ENCODE peak calls at places on chromosomes 3 and 15, in eight cellular contexts. B is uterus, W is left ventricle myocardium inferior, M is neuronal stem cell, P is sigmoid colon, O is ovary, Q is pancreas, D is tibial artery. L is an unnamed sample.

GRCh38 chr3:174548841-174549623 is 310.1 kb upstream of the NAALADL2 start:
- DNase-seq in B (no peak), O (no peak), D (no peak), M (no peak), P (no peak), W (no peak), Q (no peak), L (no peak)

GRCh38 chr3:123884258-123884831 is at the start of gene MYLK:
- DNase-seq in B (peak; percentile 85), D (peak; percentile 91), Q (peak; percentile 83), W (peak; percentile 73), P (peak; percentile 88), O (peak; percentile 64), M (peak; percentile 92), L (peak; percentile 74)

GRCh38 chr3:135539351-135539750 is 426.2 kb upstream of the PPP2R3A start:
- DNase-seq in O (no peak), D (no peak), Q (no peak), M (no peak), P (no peak), W (no peak), B (no peak), L (no peak)

GRCh38 chr3:146189519-146190173 is 28.7 kb upstream of the PLOD2 start:
- DNase-seq in M (peak; percentile 41), P (peak; percentile 63), Q (no peak), W (no peak), O (no peak), B (peak; percentile 25), D (no peak), L (no peak)

GRCh38 chr15:33243869-33244268 is 49.4 kb upstream of the FMN1 start:
- DNase-seq in O (no peak), Q (no peak), P (no peak), B (no peak), M (no peak), W (no peak), D (no peak), L (no peak)

GRCh38 chr15:65796610-65797012 is 4.5 kb upstream of the DENND4A start:
- DNase-seq in O (no peak), Q (no peak), P (no peak), M (no peak), D (no peak), W (no peak), B (no peak), L (no peak)

GRCh38 chr3:107450254-107450653 is 72.5 kb upstream of the BBX start:
- DNase-seq in B (no peak), O (no peak), W (no peak), M (no peak), D (no peak), P (no peak), Q (no peak), L (no peak)

GRCh38 chr15:100720406-100720967 is 118.1 kb downstream of the ASB7 start:
- DNase-seq in D (no peak), O (no peak), Q (no peak), B (no peak), M (no peak), P (no peak), W (no peak), L (no peak)

GRCh38 chr15:85125056-85125661 is 143.5 kb downstream of the PDE8A start:
- DNase-seq in B (no peak), P (no peak), D (no peak), O (no peak), W (no peak), M (no peak), Q (no peak), L (no peak)

GRCh38 chr3:27559835-27560234 is 75.7 kb upstream of the SLC4A7 start:
- DNase-seq in D (peak; percentile 74), B (peak; percentile 53), M (no peak), O (no peak), P (peak; percentile 77), Q (no peak), W (peak; percentile 33), L (peak; percentile 31)

GRCh38 chr15:69593488-69593887 is 140.9 kb downstream of the RPLP1 start:
- DNase-seq in W (no peak), B (no peak), P (no peak), D (no peak), O (no peak), Q (no peak), M (no peak), L (no peak)

GRCh38 chr3:112128843-112129727 is 4.0 kb downstream of the GCSAM start:
- DNase-seq in D (no peak), B (no peak), O (no peak), P (no peak), M (no peak), W (no peak), Q (no peak), L (no peak)

GRCh38 chr3:197713477-197713822 is 23.3 kb downstream of the RUBCN start:
- DNase-seq in M (no peak), B (no peak), P (no peak), W (no peak), O (no peak), Q (no peak), D (no peak), L (no peak)
- H3K4me3 ChIP-seq in M (no peak overlapping the region), B (no peak overlapping the region), P (no peak overlapping the region), W (peak overlapping the region; percentile 61), O (no peak overlapping the region), Q (no peak overlapping the region), D (no peak overlapping the region), L (no peak overlapping the region)

DNA sequence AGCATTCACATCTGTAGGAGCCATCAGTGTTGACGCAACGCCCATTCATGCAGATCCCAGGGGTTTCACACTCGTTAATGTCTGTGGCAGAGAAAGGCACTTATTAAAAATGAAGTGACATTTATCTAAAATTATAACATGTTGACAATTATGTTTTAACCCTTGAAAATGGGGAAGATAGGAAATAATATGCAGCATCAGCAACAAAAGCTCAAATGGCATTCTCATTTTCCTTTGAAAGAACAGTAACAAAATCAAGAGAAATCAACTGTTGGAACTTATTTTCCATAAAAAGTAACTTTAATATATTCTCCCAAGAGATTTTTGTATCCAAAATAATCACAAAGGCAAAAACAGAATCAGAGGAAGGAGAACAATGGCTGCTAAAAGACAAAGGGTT is 140.4 kb downstream of the FBN1 start:
- DNase-seq in O (no peak), B (no peak), Q (no peak), M (no peak), W (no peak), D (no peak), P (no peak), L (no peak)
- H3K27ac ChIP-seq in O (no peak overlapping the region), B (no peak overlapping the region), Q (no peak overlapping the region), M (no peak overlapping the region), W (no peak overlapping the region), D (no peak overlapping the region), P (no peak overlapping the region), L (no peak overlapping the region)

GRCh38 chr3:73419179-73419803 is 205.4 kb downstream of the PDZRN3 start:
- DNase-seq in W (no peak), M (no peak), P (no peak), B (no peak), D (no peak), O (no peak), Q (no peak), L (no peak)

GRCh38 chr3:73418636-73419035 is 206.1 kb downstream of the PDZRN3 start:
- DNase-seq in W (no peak), O (no peak), B (no peak), Q (no peak), D (no peak), P (no peak), M (no peak), L (no peak)

GRCh38 chr3:73419993-73420392 is 204.7 kb downstream of the PDZRN3 start:
- DNase-seq in M (no peak), D (no peak), B (no peak), Q (no peak), P (no peak), W (no peak), O (no peak), L (no peak)

GRCh38 chr3:73423133-73423532 is 201.6 kb downstream of the PDZRN3 start:
- DNase-seq in M (no peak), W (no peak), Q (no peak), O (no peak), P (peak; percentile 19), D (no peak), B (no peak), L (no peak)

GRCh38 chr3:73422556-73422955 is 202.2 kb downstream of the PDZRN3 start:
- DNase-seq in B (peak; percentile 78), M (no peak), O (no peak), W (no peak), P (no peak), D (no peak), Q (no peak), L (no peak)
- H3K4me3 ChIP-seq in B (no peak overlapping the region), M (no peak overlapping the region), O (no peak overlapping the region), W (no peak overlapping the region), P (no peak overlapping the region), D (no peak overlapping the region), Q (no peak overlapping the region), L (no peak overlapping the region)

GRCh38 chr3:101898062-101898461 is 48.7 kb downstream of the NFKBIZ start:
- DNase-seq in O (no peak), M (no peak), B (no peak), P (no peak), D (no peak), Q (no peak), W (no peak), L (no peak)
- H3K27ac ChIP-seq in O (no peak overlapping the region), M (no peak overlapping the region), B (no peak overlapping the region), P (no peak overlapping the region), D (no peak overlapping the region), Q (no peak overlapping the region), W (no peak overlapping the region), L (no peak overlapping the region)

GRCh38 chr3:58433400-58434169 is at the start of gene PDHB:
- DNase-seq in P (peak; percentile 97), B (peak; percentile 89), O (peak; percentile 94), Q (peak; percentile 96), D (peak; percentile 94), W (peak; percentile 92), M (peak; percentile 91), L (peak; percentile 90)

GRCh38 chr3:58434990-58435389 is 1.4 kb upstream of the PDHB start:
- DNase-seq in O (no peak), Q (no peak), D (no peak), B (no peak), M (peak; percentile 82), W (no peak), P (no peak), L (no peak)

GRCh38 chr3:58434170-58434507 is 507 bp upstream of the PDHB start:
- DNase-seq in O (no peak), D (no peak), W (no peak), B (no peak), Q (no peak), M (no peak), P (no peak), L (no peak)

GRCh38 chr3:58432905-58433304 is 727 bp downstream of the PDHB start:
- DNase-seq in W (no peak), B (no peak), D (no peak), P (no peak), Q (no peak), M (no peak), O (no peak), L (no peak)

DNA sequence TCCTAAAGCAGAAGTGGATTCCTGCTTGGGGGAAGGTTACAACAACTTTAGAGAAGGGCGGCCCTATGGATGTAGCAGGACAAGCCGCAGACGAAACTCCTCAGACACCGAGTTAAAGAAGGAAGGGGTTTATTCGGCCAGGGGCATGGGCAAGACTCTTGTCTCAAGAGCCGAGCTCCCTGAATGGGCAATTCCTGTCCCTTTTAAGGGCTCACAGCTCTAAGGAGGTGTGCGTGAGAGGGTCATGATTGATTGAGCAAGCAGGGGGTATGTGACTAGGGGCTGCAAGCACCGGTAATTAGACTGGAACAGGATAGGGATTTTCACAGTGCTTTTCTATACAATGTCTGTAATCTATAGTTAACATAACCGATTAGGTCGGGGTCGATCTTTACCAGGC is 879 bp upstream of the PDHB start:
- DNase-seq in W (no peak), D (no peak), P (no peak), M (peak; percentile 57), Q (no peak), O (no peak), B (no peak), L (no peak)
- H3K4me3 ChIP-seq in W (peak overlapping the region; percentile 84), D (no peak overlapping the region), P (no peak overlapping the region), M (no peak overlapping the region), Q (no peak overlapping the region), O (no peak overlapping the region), B (no peak overlapping the region), L (no peak overlapping the region)